ENCODE peak calls at places on chromosomes 6 and 20, in six cellular contexts. P is activated T-helper 1 cell treated with anti-CD3 and anti-CD28 coated beads, Interleukin-12 subunit alpha, Interleukin-12 subunit beta, Interleukin-2, Interleukin-4 antibody, amounts not matched to agents 30 ng/mL and 10 ng/mL and 1 ng/mL, durations not matched to agents 14 hours and 24 hours and 36 hours; I is AG20443; Y is HCT116; S is SHP77; G is NCI-H446. F is an unnamed sample.

GRCh38 chr20:57451759-57452661 is 60.8 kb downstream of the RBM38 start:
- DNase-seq in P (no peak), I (no peak), Y (no peak), S (no peak), G (no peak), F (no peak)

GRCh38 chr20:4835244-4836177 is 113.8 kb downstream of the PRND start:
- DNase-seq in P (no peak), I (peak), Y (no peak), S (no peak), G (peak), F (no peak)

GRCh38 chr6:5876076-5876475 is 130.6 kb downstream of the NRN1 start:
- DNase-seq in P (no peak), I (no peak), Y (no peak), S (no peak), G (no peak), F (no peak)

GRCh38 chr20:47024461-47024937 is 129.9 kb downstream of the EYA2 start:
- DNase-seq in P (no peak), I (peak), Y (no peak), S (no peak), G (no peak), F (no peak)

GRCh38 chr6:35140991-35141720 is at the start of gene TCP11:
- DNase-seq in P (no peak), I (peak), Y (no peak), S (no peak), G (no peak), F (no peak)

GRCh38 chr20:32285621-32286334 is 8.3 kb downstream of the KIF3B start:
- DNase-seq in P (peak), I (peak), Y (no peak), S (no peak), G (no peak), F (peak)

GRCh38 chr6:111709201-111709600 is 103.5 kb upstream of the TRAF3IP2 start:
- DNase-seq in P (no peak), I (no peak), Y (no peak), S (no peak), G (no peak), F (no peak)

GRCh38 chr6:154814063-154814462 is 80.8 kb downstream of the SCAF8 start:
- DNase-seq in P (no peak), I (no peak), Y (no peak), S (no peak), G (no peak), F (no peak)

GRCh38 chr6:88982720-88983119 is 19.3 kb upstream of the RNGTT start:
- DNase-seq in P (no peak), I (peak), Y (peak), S (peak), G (peak), F (peak)